ENCODE peak calls at places on chromosomes 1 and 21, in five cellular contexts. D, V, U, X and O are unnamed samples.

GRCh38 chr1:9244501-9245229 is 10.1 kb downstream of the H6PD start:
- DNase-seq in D (no peak), V (no peak), U (no peak), X (no peak), O (no peak)

GRCh38 chr1:32005522-32005921 is 8.1 kb upstream of the KHDRBS1 start:
- DNase-seq in D (no peak), V (no peak), U (no peak), X (no peak), O (no peak)

GRCh38 chr1:193606035-193606434 is 419.6 kb upstream of the B3GALT2 start:
- DNase-seq in D (no peak), V (no peak), U (no peak), X (no peak), O (no peak)

GRCh38 chr21:45888361-45889009 is 93.1 kb upstream of the COL6A1 start:
- DNase-seq in D (no peak), V (no peak), U (no peak), X (no peak), O (no peak)

GRCh38 chr1:182069028-182069466 is 7.5 kb upstream of the ZNF648 start:
- DNase-seq in D (no peak), V (peak), U (peak), X (peak), O (peak)

GRCh38 chr1:150464422-150464826 is 22.8 kb upstream of the TARS2 start:
- DNase-seq in D (peak), V (peak), U (peak), X (peak), O (peak)

GRCh38 chr1:41802532-41803501 is 115.9 kb downstream of the HIVEP3 start:
- DNase-seq in D (no peak), V (peak), U (peak), X (peak), O (peak)

GRCh38 chr21:46057710-46058241 is 40.1 kb upstream of the COL6A2 start:
- DNase-seq in D (no peak), V (no peak), U (no peak), X (no peak), O (no peak)

GRCh38 chr1:119871881-119872280 is 24.4 kb downstream of the ADAM30 start:
- DNase-seq in D (no peak), V (no peak), U (no peak), X (no peak), O (peak)

GRCh38 chr1:235632538-235633219 is 16.9 kb downstream of the GNG4 start:
- DNase-seq in D (no peak), V (peak), U (no peak), X (no peak), O (peak)

GRCh38 chr1:205665216-205665757 is 15.0 kb downstream of the SLC45A3 start:
- DNase-seq in D (no peak), V (no peak), U (peak), X (no peak), O (no peak)

GRCh38 chr1:38039386-38039933 is 7.1 kb downstream of the POU3F1 start:
- DNase-seq in D (no peak), V (no peak), U (no peak), X (no peak), O (no peak)

GRCh38 chr1:227058321-227058751 is 118.2 kb downstream of the COQ8A start:
- DNase-seq in D (peak), V (no peak), U (no peak), X (no peak), O (peak)

GRCh38 chr1:101238041-101238515 is 1.3 kb downstream of the S1PR1 start:
- DNase-seq in D (no peak), V (peak), U (peak), X (no peak), O (no peak)

GRCh38 chr1:212237651-212238050 is 47.6 kb upstream of the PPP2R5A start:
- DNase-seq in D (no peak), V (peak), U (no peak), X (no peak), O (no peak)

GRCh38 chr1:155219592-155220031 is 11.1 kb downstream of the MTX1 start:
- DNase-seq in D (no peak), V (no peak), U (no peak), X (peak), O (no peak)

GRCh38 chr1:9680828-9681227 is 29.3 kb downstream of the PIK3CD start:
- DNase-seq in D (no peak), V (no peak), U (no peak), X (no peak), O (no peak)

GRCh38 chr1:245541389-245541788 is 386.6 kb downstream of the KIF26B start:
- DNase-seq in D (peak), V (no peak), U (no peak), X (no peak), O (no peak)

GRCh38 chr1:210901981-210902770 is 231.8 kb downstream of the KCNH1 start:
- DNase-seq in D (no peak), V (no peak), U (no peak), X (no peak), O (no peak)

GRCh38 chr1:180291004-180291403 is 60.9 kb downstream of the LHX4 start:
- DNase-seq in D (no peak), V (no peak), U (no peak), X (no peak), O (peak)

GRCh38 chr1:115833806-115834205 is 7.1 kb downstream of the NHLH2 start:
- DNase-seq in D (no peak), V (no peak), U (no peak), X (no peak), O (no peak)